ENCODE peak calls at places on chromosome 21, in four cellular contexts. B is foreskin fibroblast, G is GM12865, V is endodermal cell. D is an unnamed sample.

GRCh38 chr21:44377201-44377921 is 23.9 kb downstream of the TRPM2 start:
- DNase-seq in B (no peak), G (no peak), V (peak; percentile 72), D (no peak)

GRCh38 chr21:45620201-45620600 is 23.3 kb upstream of the PCBP3 start:
- DNase-seq in B (no peak), G (no peak), V (peak; percentile 30), D (no peak)

GRCh38 chr21:44527156-44527982 is 12.6 kb downstream of the KRTAP10-1 start:
- DNase-seq in B (no peak), G (no peak), V (no peak), D (no peak)

GRCh38 chr21:45020629-45021427 is 53.6 kb upstream of the ADARB1 start:
- DNase-seq in B (no peak), G (no peak), V (peak; percentile 35), D (no peak)

GRCh38 chr21:14318598-14318997 is 64.3 kb downstream of the HSPA13 start:
- DNase-seq in B (no peak), G (no peak), V (no peak), D (no peak)

GRCh38 chr21:39523398-39523797 is 71.6 kb downstream of the SH3BGR start:
- DNase-seq in B (no peak), G (no peak), V (no peak), D (no peak)

GRCh38 chr21:46122758-46123683 is 25.1 kb downstream of the COL6A2 start:
- DNase-seq in B (no peak), G (no peak), V (no peak), D (peak; percentile 34)

GRCh38 chr21:45866473-45867010 is 115.0 kb upstream of the COL6A1 start:
- DNase-seq in B (no peak), G (no peak), V (peak; percentile 25), D (no peak)

GRCh38 chr21:19874521-19874920 is 1123.7 kb upstream of the NCAM2 start:
- DNase-seq in B (no peak), G (no peak), V (no peak), D (no peak)

GRCh38 chr21:45460611-45461368 is 55.8 kb downstream of the COL18A1 start:
- DNase-seq in B (peak; percentile 45), G (no peak), V (no peak), D (peak; percentile 74)

GRCh38 chr21:28761709-28762356 is 230.8 kb downstream of the LTN1 start:
- DNase-seq in B (no peak), G (no peak), V (no peak), D (peak; percentile 44)

GRCh38 chr21:43812139-43812821 is 22.9 kb downstream of the RRP1 start:
- DNase-seq in B (no peak), G (no peak), V (no peak), D (no peak)

GRCh38 chr21:30831194-30831765 is 1.7 kb upstream of the KRTAP7-1 start:
- DNase-seq in B (no peak), G (peak; percentile 52), V (peak; percentile 83), D (peak; percentile 25)

GRCh38 chr21:42144221-42144620 is 73.1 kb downstream of the UMODL1 start:
- DNase-seq in B (no peak), G (no peak), V (no peak), D (no peak)

GRCh38 chr21:42145569-42146250 is 73.2 kb upstream of the ABCG1 start:
- DNase-seq in B (peak; percentile 28), G (peak; percentile 65), V (peak; percentile 83), D (peak; percentile 53)

GRCh38 chr21:42146251-42146805 is 72.6 kb upstream of the ABCG1 start:
- DNase-seq in B (no peak), G (no peak), V (peak; percentile 26), D (no peak)

GRCh38 chr21:42143111-42143510 is 72.0 kb downstream of the UMODL1 start:
- DNase-seq in B (no peak), G (no peak), V (no peak), D (no peak)

DNA sequence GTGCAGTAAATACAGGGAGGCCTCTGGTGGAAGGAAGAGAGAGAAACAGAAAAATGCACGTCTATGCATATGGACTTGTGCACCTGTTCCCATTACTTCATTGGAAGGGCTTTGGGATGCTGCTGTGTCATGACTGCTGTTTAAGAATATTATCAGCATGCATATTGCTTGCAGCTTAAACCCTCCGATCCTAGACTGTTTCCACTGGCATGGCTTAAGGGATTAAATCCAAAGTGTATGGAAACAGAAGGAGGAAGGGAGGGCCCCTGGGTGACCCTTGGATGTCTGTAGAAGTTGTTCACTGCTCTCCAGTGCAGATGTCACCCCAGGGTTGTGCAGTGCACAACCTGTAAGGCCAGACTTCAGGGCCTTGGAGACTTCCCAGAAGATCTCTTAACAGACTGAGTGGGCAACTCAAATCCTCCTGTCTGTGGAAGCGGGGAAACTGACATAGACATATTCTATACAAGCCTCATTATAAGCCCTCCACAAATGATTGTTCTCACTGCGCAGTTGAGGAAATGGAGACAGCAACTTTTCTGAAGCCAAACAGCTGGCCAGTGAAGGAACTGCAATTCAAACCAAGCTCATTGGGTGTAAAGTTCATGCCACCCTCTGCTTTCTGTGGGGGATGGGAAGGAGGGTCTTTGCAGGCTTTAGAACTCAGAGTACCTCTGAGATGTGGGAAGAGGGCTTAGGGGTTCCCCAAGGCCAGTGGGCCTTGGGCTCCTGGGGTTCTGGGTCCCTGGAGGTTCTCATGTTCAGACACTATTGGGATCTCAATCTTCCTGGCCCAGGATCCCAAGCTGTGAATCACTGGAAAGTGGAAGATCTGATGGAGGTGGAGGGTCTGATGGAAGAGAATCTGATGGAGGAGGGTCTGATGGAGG is 73.8 kb downstream of the UMODL1 start:
- DNase-seq in B (no peak), G (no peak), V (no peak), D (no peak)
- TF ChIP-seq CTCF in B (no peak), G (no peak), V (no peak), D (no peak)

DNA sequence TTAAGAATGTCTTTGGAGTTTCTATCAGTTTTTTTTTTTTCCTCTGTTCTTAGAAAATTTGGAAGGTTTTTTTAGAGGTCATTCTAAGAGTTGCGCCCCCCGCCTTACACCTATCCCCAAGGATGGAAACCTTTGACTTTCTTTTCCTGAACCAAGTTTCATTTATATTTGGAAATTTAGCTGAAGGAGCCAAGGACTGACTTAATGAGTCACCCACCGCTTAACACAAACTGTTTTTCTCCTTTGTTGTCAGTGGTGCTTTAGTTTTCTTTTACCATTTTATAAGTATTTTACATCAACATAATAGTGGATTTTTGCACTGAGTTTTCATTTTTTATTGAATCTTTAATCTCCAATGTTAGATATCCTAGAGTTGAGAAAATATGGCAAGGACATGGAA is 25.3 kb downstream of the USP25 start:
- DNase-seq in B (no peak), G (no peak), V (no peak), D (peak; percentile 40)
- H3K4me3 ChIP-seq in B (no peak overlapping the region), G (no peak overlapping the region), V (no peak overlapping the region), D (no peak overlapping the region)

GRCh38 chr21:36489103-36489785 is 9.3 kb upstream of the CLDN14 start:
- DNase-seq in B (no peak), G (no peak), V (no peak), D (no peak)
- TF ChIP-seq CTCF in B (no peak), G (no peak), V (no peak), D (no peak)

DNA sequence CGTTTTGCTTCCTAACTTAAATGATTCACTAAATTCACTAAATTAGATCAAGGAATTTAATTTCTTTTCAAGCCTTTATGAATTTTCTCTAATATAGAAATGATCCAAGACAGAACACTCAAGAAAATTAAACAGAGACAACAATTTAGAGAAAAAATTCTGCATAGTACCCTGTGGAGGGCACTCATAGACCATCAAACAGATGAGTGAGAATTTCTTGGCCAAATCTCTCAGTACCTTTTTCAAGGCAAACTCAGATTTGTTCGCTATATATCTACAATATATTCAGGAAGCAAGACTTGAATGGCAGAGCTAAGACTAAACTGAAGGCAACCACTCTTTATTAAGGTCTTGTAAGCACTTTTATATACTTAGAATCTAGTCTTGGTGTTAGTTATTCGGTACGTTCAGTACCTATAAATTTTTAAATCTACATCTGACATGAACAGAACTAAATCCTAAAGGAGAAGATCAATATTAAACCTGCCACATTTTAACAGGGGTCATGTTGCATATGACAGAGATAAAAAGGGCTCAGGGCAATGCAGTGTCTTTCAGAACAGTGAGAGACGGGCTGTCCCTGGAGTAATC is 118.7 kb upstream of the TMPRSS15 start:
- DNase-seq in B (no peak), G (no peak), V (no peak), D (no peak)
- H3K4me3 ChIP-seq in B (no peak overlapping the region), G (no peak overlapping the region), V (no peak overlapping the region), D (no peak overlapping the region)